ENCODE peak calls at places on chromosome 17, in seven cellular contexts. M, K, U, T, F, A and B are unnamed samples.

GRCh38 chr17:29292992-29293889 is 707 bp downstream of the NUFIP2 start:
- DNase-seq in K (peak), A (peak), T (peak), U (peak), F (peak), M (peak), B (peak)

GRCh38 chr17:38732376-38733314 is 2.5 kb downstream of the CISD3 start:
- DNase-seq in A (no peak), F (no peak), M (no peak), K (no peak), U (no peak), T (no peak), B (no peak)

GRCh38 chr17:6162892-6163291 is 92.7 kb downstream of the WSCD1 start:
- DNase-seq in A (no peak), F (no peak), K (no peak), M (no peak), U (no peak), T (no peak), B (peak)

GRCh38 chr17:77837917-77838316 is 120.6 kb upstream of the TNRC6C start:
- DNase-seq in U (no peak), M (no peak), A (no peak), T (no peak), F (no peak), K (no peak), B (no peak)

GRCh38 chr17:4895676-4896331 is 3.5 kb upstream of the C17orf107 start:
- DNase-seq in T (no peak), K (no peak), U (no peak), F (no peak), A (no peak), M (no peak), B (no peak)

GRCh38 chr17:64002658-64003525 is 4.7 kb downstream of the PRR29 start:
- DNase-seq in K (no peak), A (no peak), F (no peak), M (no peak), T (no peak), U (no peak), B (no peak)

GRCh38 chr17:28985950-28986713 is 19.7 kb downstream of the SEZ6 start:
- DNase-seq in K (no peak), M (no peak), A (no peak), F (no peak), U (peak), T (no peak), B (no peak)

GRCh38 chr17:83118071-83118841 is 38.8 kb downstream of the METRNL start:
- DNase-seq in F (no peak), T (no peak), M (no peak), U (no peak), K (no peak), A (no peak), B (no peak)

GRCh38 chr17:68497885-68498319 is 14.3 kb upstream of the PRKAR1A start:
- DNase-seq in F (no peak), A (no peak), U (no peak), K (no peak), M (no peak), T (no peak), B (no peak)

GRCh38 chr17:58595194-58595792 is 80.9 kb upstream of the MTMR4 start:
- DNase-seq in K (no peak), T (no peak), F (no peak), M (no peak), U (no peak), A (no peak), B (no peak)

GRCh38 chr17:44555056-44555455 is 2.2 kb upstream of the FZD2 start:
- DNase-seq in M (no peak), A (no peak), F (no peak), K (no peak), U (no peak), T (no peak), B (no peak)

GRCh38 chr17:42779304-42779941 is 987 bp upstream of the WNK4 start:
- DNase-seq in T (no peak), U (no peak), F (no peak), K (no peak), M (no peak), A (no peak), B (no peak)

GRCh38 chr17:45341389-45342158 is 24.8 kb upstream of the MAP3K14 start:
- DNase-seq in U (no peak), F (peak), K (peak), A (no peak), T (peak), M (peak), B (no peak)

GRCh38 chr17:79838541-79839274 is 532 bp downstream of the CBX4 start:
- DNase-seq in F (peak), T (peak), U (peak), K (peak), M (peak), A (peak), B (no peak)